ENCODE peak calls at places on chromosomes 4 and X, in four cellular contexts. N, V, T and Y are unnamed samples.

GRCh38 chr4:151434183-151434860 is 25.3 kb downstream of the FHIP1A start:
- DNase-seq in N (no peak), V (no peak), T (peak), Y (no peak)

GRCh38 chr4:140049024-140049923 is 104.7 kb downstream of the MAML3 start:
- DNase-seq in N (no peak), V (peak), T (peak), Y (peak)

GRCh38 chrX:1164322-1165288 is 47.8 kb downstream of the CRLF2 start:
- DNase-seq in N (no peak), V (peak), T (peak), Y (no peak)

GRCh38 chr4:164396439-164396838 is 357.5 kb upstream of the SMIM31 start:
- DNase-seq in N (no peak), V (no peak), T (no peak), Y (no peak)

GRCh38 chrX:134949271-134949670 is 41.5 kb upstream of the SMIM10 start:
- DNase-seq in N (peak), V (no peak), T (peak), Y (no peak)

GRCh38 chrX:151359341-151359740 is 37.7 kb upstream of the VMA21 start:
- DNase-seq in N (no peak), V (no peak), T (no peak), Y (no peak)

GRCh38 chrX:15349046-15349445 is 13.7 kb upstream of the PIGA start:
- DNase-seq in N (peak), V (peak), T (peak), Y (peak)

GRCh38 chr4:76251448-76252270 is at the start of gene FAM47E:
- DNase-seq in N (no peak), V (peak), T (peak), Y (no peak)

GRCh38 chrX:19046343-19047215 is 62.7 kb upstream of the PHKA2 start:
- DNase-seq in N (no peak), V (peak), T (peak), Y (no peak)

GRCh38 chr4:87632469-87632868 is 17.6 kb upstream of the DMP1 start:
- DNase-seq in N (no peak), V (no peak), T (peak), Y (no peak)

GRCh38 chr4:87034527-87034926 is 99.7 kb downstream of the AFF1 start:
- DNase-seq in N (no peak), V (no peak), T (no peak), Y (no peak)

GRCh38 chrX:47080215-47080914 is 2.1 kb downstream of the RGN start:
- DNase-seq in N (no peak), V (no peak), T (no peak), Y (no peak)

GRCh38 chr4:183100827-183101226 is 1.8 kb downstream of the WWC2 start:
- DNase-seq in N (no peak), V (no peak), T (no peak), Y (no peak)

GRCh38 chr4:29540439-29541102 is 1179.6 kb upstream of the PCDH7 start:
- DNase-seq in N (no peak), V (no peak), T (no peak), Y (no peak)

GRCh38 chr4:76952631-76953587 is 3.4 kb downstream of the SEPTIN11 start:
- DNase-seq in N (no peak), V (no peak), T (peak), Y (no peak)

GRCh38 chr4:47617607-47618006 is 132.5 kb downstream of the ATP10D start:
- DNase-seq in N (no peak), V (no peak), T (no peak), Y (no peak)

GRCh38 chr4:43244688-43245382 is 352.3 kb downstream of the GRXCR1 start:
- DNase-seq in N (no peak), V (no peak), T (no peak), Y (no peak)

GRCh38 chr4:181569553-181569952 is 673.6 kb upstream of the TENM3 start:
- DNase-seq in N (no peak), V (peak), T (peak), Y (peak)

GRCh38 chrX:103513476-103514108 is 5.7 kb downstream of the RAB40A start:
- DNase-seq in N (no peak), V (no peak), T (no peak), Y (no peak)

GRCh38 chr4:5371415-5372190 is 320.3 kb downstream of the STK32B start:
- DNase-seq in N (no peak), V (no peak), T (peak), Y (no peak)

GRCh38 chr4:6065166-6065565 is 46.9 kb upstream of the C4orf50 start:
- DNase-seq in N (no peak), V (no peak), T (no peak), Y (no peak)

GRCh38 chr4:10461850-10462400 is 4.7 kb upstream of the ZNF518B start:
- DNase-seq in N (no peak), V (no peak), T (no peak), Y (no peak)

GRCh38 chr4:182944484-182945227 is 27.5 kb upstream of the DCTD start:
- DNase-seq in N (no peak), V (no peak), T (no peak), Y (no peak)

GRCh38 chrX:109714340-109714958 is 18.6 kb downstream of the ACSL4 start:
- DNase-seq in N (no peak), V (no peak), T (peak), Y (no peak)

GRCh38 chr4:160319221-160319867 is 1216.5 kb downstream of the RAPGEF2 start:
- DNase-seq in N (no peak), V (no peak), T (no peak), Y (no peak)

GRCh38 chr4:117900832-117901231 is 133.5 kb upstream of the NDST3 start:
- DNase-seq in N (no peak), V (no peak), T (no peak), Y (no peak)

GRCh38 chr4:176988226-176988625 is 195.5 kb upstream of the VEGFC start:
- DNase-seq in N (peak), V (no peak), T (peak), Y (no peak)

GRCh38 chrX:50211510-50211909 is 6.9 kb downstream of the CCNB3 start:
- DNase-seq in N (no peak), V (peak), T (peak), Y (no peak)

GRCh38 chr4:85925071-85925470 is 434.8 kb downstream of the MAPK10 start:
- DNase-seq in N (peak), V (no peak), T (no peak), Y (no peak)

GRCh38 chrX:112839856-112840255 is 775 bp downstream of the AMOT start:
- DNase-seq in N (no peak), V (peak), T (no peak), Y (no peak)

GRCh38 chr4:38062088-38062893 is 102.1 kb downstream of the PTTG2 start:
- DNase-seq in N (peak), V (peak), T (peak), Y (peak)

GRCh38 chr4:11532138-11532537 is 103.4 kb upstream of the HS3ST1 start:
- DNase-seq in N (no peak), V (no peak), T (no peak), Y (no peak)

GRCh38 chrX:698246-698645 is 67.7 kb downstream of the SHOX start:
- DNase-seq in N (no peak), V (peak), T (no peak), Y (no peak)

GRCh38 chr4:165715211-165715610 is 157.8 kb upstream of the TLL1 start:
- DNase-seq in N (no peak), V (no peak), T (no peak), Y (no peak)

GRCh38 chr4:21801661-21802355 is 146.8 kb downstream of the KCNIP4 start:
- DNase-seq in N (peak), V (no peak), T (peak), Y (no peak)

GRCh38 chr4:7980036-7980435 is 40.4 kb upstream of the AFAP1 start:
- DNase-seq in N (no peak), V (no peak), T (peak), Y (no peak)

GRCh38 chr4:119721878-119722277 is 93.3 kb upstream of the PDE5A start:
- DNase-seq in N (no peak), V (no peak), T (no peak), Y (no peak)

GRCh38 chr4:122679946-122680345 is 52.6 kb upstream of the BBS12 start:
- DNase-seq in N (no peak), V (no peak), T (no peak), Y (no peak)

GRCh38 chrX:71846429-71846828 is 64.2 kb upstream of the NHSL2 start:
- DNase-seq in N (no peak), V (no peak), T (peak), Y (no peak)

GRCh38 chrX:112636288-112636687 is 43.5 kb downstream of the LHFPL1 start:
- DNase-seq in N (no peak), V (no peak), T (peak), Y (no peak)